ENCODE peak calls at places on chromosomes 1 and 21, in six cellular contexts. K, Y, A, C, V and J are unnamed samples.
A peak's percentile ranks its signal among the peaks of the same experiment; 100 is the strongest.

GRCh38 chr1:92817986-92818764 is 13.7 kb upstream of the RPL5 start:
- DNase-seq in K (no peak), Y (no peak), A (no peak), C (no peak), V (peak; percentile 23), J (no peak)

GRCh38 chr1:155081472-155082300 is 3.0 kb downstream of the EFNA3 start:
- DNase-seq in K (no peak), Y (no peak), A (no peak), C (no peak), V (no peak), J (peak; percentile 56)

GRCh38 chr21:42313501-42313969 is 1.7 kb downstream of the TFF3 start:
- DNase-seq in K (no peak), Y (no peak), A (no peak), C (peak; percentile 53), V (no peak), J (no peak)

GRCh38 chr1:71312545-71312944 is 231.7 kb upstream of the ZRANB2 start:
- DNase-seq in K (no peak), Y (no peak), A (no peak), C (no peak), V (no peak), J (no peak)

GRCh38 chr1:153659656-153660055 is 1.2 kb downstream of the SNAPIN start:
- DNase-seq in K (no peak), Y (no peak), A (no peak), C (no peak), V (no peak), J (peak; percentile 55)

GRCh38 chr1:109229531-109230127 is 15.9 kb downstream of the SARS1 start:
- DNase-seq in K (no peak), Y (peak; percentile 96), A (no peak), C (no peak), V (no peak), J (no peak)

GRCh38 chr1:87864676-87865075 is 536.0 kb downstream of the LMO4 start:
- DNase-seq in K (no peak), Y (no peak), A (no peak), C (no peak), V (no peak), J (no peak)

GRCh38 chr1:207888647-207889046 is 22.3 kb downstream of the CD34 start:
- DNase-seq in K (peak; percentile 39), Y (no peak), A (no peak), C (peak; percentile 25), V (no peak), J (peak; percentile 82)

GRCh38 chr1:43582162-43582566 is 51.5 kb downstream of the PTPRF start:
- DNase-seq in K (no peak), Y (no peak), A (peak; percentile 54), C (peak; percentile 68), V (peak; percentile 66), J (no peak)

GRCh38 chr1:212557739-212558664 is 50.6 kb upstream of the ATF3 start:
- DNase-seq in K (peak; percentile 38), Y (no peak), A (no peak), C (no peak), V (no peak), J (peak; percentile 80)

GRCh38 chr1:43274125-43274803 is 4.5 kb downstream of the TMEM125 start:
- DNase-seq in K (no peak), Y (no peak), A (no peak), C (no peak), V (no peak), J (peak; percentile 60)

GRCh38 chr1:170929412-170929834 is 5.9 kb upstream of the MROH9 start:
- DNase-seq in K (no peak), Y (no peak), A (no peak), C (no peak), V (no peak), J (no peak)

GRCh38 chr1:61692155-61692783 is 32.7 kb downstream of the TM2D1 start:
- DNase-seq in K (no peak), Y (no peak), A (no peak), C (no peak), V (no peak), J (no peak)

GRCh38 chr1:17791464-17791863 is 36.3 kb downstream of the ACTL8 start:
- DNase-seq in K (no peak), Y (no peak), A (no peak), C (no peak), V (no peak), J (no peak)

GRCh38 chr1:150256549-150257341 is 829 bp upstream of the CA14 start:
- DNase-seq in K (no peak), Y (no peak), A (no peak), C (no peak), V (no peak), J (peak; percentile 59)

GRCh38 chr1:110163591-110163990 is 13.3 kb downstream of the SLC6A17 start:
- DNase-seq in K (no peak), Y (no peak), A (no peak), C (no peak), V (no peak), J (no peak)

GRCh38 chr1:149843302-149844041 is 55.9 kb upstream of the BOLA1 start:
- DNase-seq in K (no peak), Y (no peak), A (no peak), C (no peak), V (no peak), J (no peak)

GRCh38 chr1:212291505-212292134 is 6.4 kb downstream of the PPP2R5A start:
- DNase-seq in K (no peak), Y (no peak), A (no peak), C (no peak), V (peak; percentile 66), J (no peak)

GRCh38 chr1:56313560-56313959 is 265.8 kb downstream of the PLPP3 start:
- DNase-seq in K (no peak), Y (no peak), A (no peak), C (no peak), V (no peak), J (no peak)

GRCh38 chr1:47317841-47318240 is 3.9 kb upstream of the STIL start:
- DNase-seq in K (no peak), Y (no peak), A (no peak), C (no peak), V (no peak), J (no peak)

GRCh38 chr1:178632619-178633018 is 92.4 kb upstream of the RALGPS2 start:
- DNase-seq in K (no peak), Y (no peak), A (no peak), C (no peak), V (no peak), J (no peak)

GRCh38 chr1:152112101-152112884 is 3.0 kb downstream of the TCHH start:
- DNase-seq in K (no peak), Y (no peak), A (no peak), C (no peak), V (no peak), J (no peak)

GRCh38 chr21:15278279-15278678 is 213.5 kb upstream of the NRIP1 start:
- DNase-seq in K (no peak), Y (no peak), A (no peak), C (no peak), V (no peak), J (no peak)

GRCh38 chr1:235721982-235722381 is 72.4 kb upstream of the GNG4 start:
- DNase-seq in K (no peak), Y (no peak), A (no peak), C (no peak), V (no peak), J (no peak)

GRCh38 chr1:34460193-34460592 is 283.5 kb downstream of the C1orf94 start:
- DNase-seq in K (no peak), Y (peak; percentile 23), A (peak; percentile 31), C (peak; percentile 33), V (peak; percentile 15), J (no peak)

GRCh38 chr1:89540406-89540970 is 15.9 kb downstream of the LRRC8B start:
- DNase-seq in K (no peak), Y (no peak), A (no peak), C (no peak), V (no peak), J (no peak)

GRCh38 chr1:32718527-32718926 is 16.0 kb upstream of the SYNC start:
- DNase-seq in K (no peak), Y (no peak), A (no peak), C (no peak), V (no peak), J (no peak)
- TF ChIP-seq EP300 in K (no peak), Y (no peak), A (no peak), C (no peak), V (no peak), J (no peak)

DNA sequence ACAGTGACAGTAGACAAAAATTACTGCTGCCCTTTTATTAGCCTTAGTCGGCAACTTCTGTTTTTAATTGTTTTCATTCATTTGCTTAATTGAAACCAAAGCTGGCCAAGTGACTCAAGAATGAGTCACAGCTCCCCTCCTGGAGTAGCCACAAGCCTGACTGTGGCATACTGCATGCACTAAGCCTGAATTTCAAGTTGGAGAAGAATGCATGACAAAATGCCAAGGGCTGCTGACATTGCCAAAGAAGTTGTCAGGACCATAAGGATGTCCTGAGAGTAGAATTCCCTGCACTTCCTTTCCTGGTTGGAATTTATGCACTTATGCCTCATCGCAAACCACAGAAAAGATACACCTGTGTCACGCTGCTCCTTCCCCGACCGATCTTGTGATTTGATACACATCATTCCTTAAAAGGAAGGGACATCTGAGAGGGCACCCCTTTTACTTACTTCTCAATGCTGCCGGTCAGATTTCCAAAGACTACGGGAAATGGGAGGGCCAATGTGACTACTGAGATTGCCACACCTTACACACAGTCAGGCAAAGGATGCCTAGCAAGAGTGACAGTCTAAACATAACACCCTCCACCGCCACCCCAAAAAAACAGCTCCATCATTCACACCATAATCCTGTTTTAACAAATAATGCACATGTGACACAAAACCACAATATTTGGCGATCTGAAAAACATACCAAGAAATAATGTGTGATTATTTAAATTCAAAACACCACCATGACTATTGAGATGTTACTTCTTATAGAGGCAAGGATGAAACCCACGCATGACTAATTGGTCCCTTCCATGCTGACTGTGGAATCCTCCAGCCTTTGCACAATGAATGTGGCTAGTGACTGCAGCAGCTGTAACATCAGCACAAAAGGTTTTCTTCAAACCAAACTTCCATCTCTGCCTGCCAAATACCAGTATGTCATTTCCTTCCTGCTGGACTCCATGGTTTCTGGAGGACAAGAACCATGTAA is 28.2 kb downstream of the VAV3 start:
- DNase-seq in K (no peak), Y (peak; percentile 64), A (no peak), C (peak; percentile 78), V (no peak), J (peak; percentile 60)
- H3K4me3 ChIP-seq in K (no peak overlapping the region), Y (no peak overlapping the region), A (no peak overlapping the region), C (no peak overlapping the region), V (no peak overlapping the region), J (no peak overlapping the region)

GRCh38 chr1:234214911-234215892 is 158.1 kb upstream of the COA6 start:
- DNase-seq in K (no peak), Y (no peak), A (no peak), C (peak; percentile 64), V (no peak), J (no peak)

GRCh38 chr1:234216116-234216703 is 157.0 kb upstream of the COA6 start:
- DNase-seq in K (no peak), Y (no peak), A (peak; percentile 45), C (no peak), V (no peak), J (no peak)

GRCh38 chr1:234214129-234214910 is 158.9 kb upstream of the COA6 start:
- DNase-seq in K (no peak), Y (no peak), A (no peak), C (no peak), V (no peak), J (peak; percentile 74)

GRCh38 chr1:234213576-234214128 is 159.6 kb upstream of the COA6 start:
- DNase-seq in K (no peak), Y (no peak), A (no peak), C (no peak), V (no peak), J (no peak)

GRCh38 chr1:234212764-234213406 is 160.4 kb upstream of the COA6 start:
- DNase-seq in K (no peak), Y (no peak), A (peak; percentile 28), C (no peak), V (peak; percentile 42), J (no peak)
- TF ChIP-seq EP300 in K (no peak), Y (no peak), A (no peak), C (no peak), V (no peak), J (no peak)

GRCh38 chr21:33070921-33071877 is 1.3 kb downstream of the OLIG1 start:
- DNase-seq in K (no peak), Y (no peak), A (no peak), C (no peak), V (no peak), J (no peak)
- H3K4me3 ChIP-seq in K (peak overlapping the region; percentile 12), Y (peak overlapping the region; percentile 20), A (peak overlapping the region; percentile 34), C (peak overlapping the region; percentile 37), V (peak overlapping the region; percentile 42), J (no peak overlapping the region)